ENCODE peak calls at places on chromosome 1, in five cellular contexts. One of them, this sample, is unnamed. For H3K27me3, the result is how much of the 10 kb centered on the place peaks cover.

GRCh38 chr1:94165843-94166242 is 44.9 kb upstream of the ABCA4 start:
- DNase-seq in body of pancreas: no peak
- DNase-seq in ascending aorta: no peak
- DNase-seq in left lung: no peak
- DNase-seq in uterus: no peak
- DNase-seq in this sample: no peak

GRCh38 chr1:214187152-214187900 is 93.6 kb upstream of the SMYD2 start:
- DNase-seq in body of pancreas: peak
- DNase-seq in ascending aorta: no peak
- DNase-seq in left lung: peak
- DNase-seq in uterus: no peak
- DNase-seq in this sample: no peak

GRCh38 chr1:228001738-228002535 is 4.9 kb upstream of the WNT3A start:
- DNase-seq in body of pancreas: no peak
- DNase-seq in ascending aorta: no peak
- DNase-seq in left lung: no peak
- DNase-seq in uterus: peak
- DNase-seq in this sample: no peak

GRCh38 chr1:39900662-39901485 is 843 bp downstream of the MYCL start:
- DNase-seq in body of pancreas: peak
- DNase-seq in ascending aorta: no peak
- DNase-seq in left lung: peak
- DNase-seq in uterus: no peak
- DNase-seq in this sample: no peak

GRCh38 chr1:231935856-231936255 is 309.3 kb downstream of the DISC1 start:
- DNase-seq in body of pancreas: no peak
- DNase-seq in ascending aorta: no peak
- DNase-seq in left lung: no peak
- DNase-seq in uterus: no peak
- DNase-seq in this sample: no peak

GRCh38 chr1:208261874-208262273 is 17.7 kb upstream of the PLXNA2 start:
- DNase-seq in body of pancreas: no peak
- DNase-seq in ascending aorta: no peak
- DNase-seq in left lung: no peak
- DNase-seq in uterus: no peak
- DNase-seq in this sample: no peak

GRCh38 chr1:230105245-230105753 is 38.3 kb downstream of the GALNT2 start:
- DNase-seq in body of pancreas: no peak
- DNase-seq in ascending aorta: no peak
- DNase-seq in left lung: no peak
- DNase-seq in uterus: no peak
- DNase-seq in this sample: no peak

GRCh38 chr1:168134132-168135041 is 2.3 kb downstream of the GPR161 start:
- DNase-seq in body of pancreas: no peak
- DNase-seq in ascending aorta: no peak
- DNase-seq in left lung: no peak
- DNase-seq in uterus: no peak
- DNase-seq in this sample: no peak

GRCh38 chr1:11057477-11057876 is 2.3 kb downstream of the SRM start:
- DNase-seq in body of pancreas: no peak
- DNase-seq in ascending aorta: no peak
- DNase-seq in left lung: no peak
- DNase-seq in uterus: no peak
- DNase-seq in this sample: no peak

GRCh38 chr1:55803429-55803828 is 588.3 kb upstream of the USP24 start:
- DNase-seq in body of pancreas: no peak
- DNase-seq in ascending aorta: no peak
- DNase-seq in left lung: no peak
- DNase-seq in uterus: no peak
- DNase-seq in this sample: no peak

GRCh38 chr1:230632273-230632873 is 9.9 kb upstream of the COG2 start:
- DNase-seq in body of pancreas: peak
- DNase-seq in ascending aorta: no peak
- DNase-seq in left lung: no peak
- DNase-seq in uterus: no peak
- DNase-seq in this sample: no peak

GRCh38 chr1:195019385-195019784 is 1588.9 kb downstream of the KCNT2 start:
- DNase-seq in body of pancreas: no peak
- DNase-seq in ascending aorta: no peak
- DNase-seq in left lung: no peak
- DNase-seq in uterus: no peak
- DNase-seq in this sample: no peak

GRCh38 chr1:84000954-84001495 is 2.1 kb upstream of the TTLL7 start:
- DNase-seq in body of pancreas: no peak
- DNase-seq in ascending aorta: no peak
- DNase-seq in left lung: no peak
- DNase-seq in uterus: no peak
- DNase-seq in this sample: no peak

GRCh38 chr1:207810606-207811295 is 58.9 kb downstream of the CD46 start:
- DNase-seq in body of pancreas: no peak
- DNase-seq in ascending aorta: no peak
- DNase-seq in left lung: no peak
- DNase-seq in uterus: no peak
- DNase-seq in this sample: no peak

GRCh38 chr1:21537932-21538630 is 28.9 kb downstream of the ALPL start:
- DNase-seq in body of pancreas: peak
- DNase-seq in ascending aorta: no peak
- DNase-seq in left lung: peak
- DNase-seq in uterus: peak
- DNase-seq in this sample: no peak

GRCh38 chr1:8424539-8425116 is 106.7 kb downstream of the SLC45A1 start:
- DNase-seq in body of pancreas: peak
- DNase-seq in ascending aorta: peak
- DNase-seq in left lung: no peak
- DNase-seq in uterus: peak
- DNase-seq in this sample: no peak

GRCh38 chr1:10338047-10338446 is 60.8 kb upstream of the PGD start:
- DNase-seq in body of pancreas: peak
- DNase-seq in ascending aorta: no peak
- DNase-seq in left lung: no peak
- DNase-seq in uterus: peak
- DNase-seq in this sample: no peak

GRCh38 chr1:36321119-36321951 is 2.1 kb downstream of the EVA1B start:
- DNase-seq in body of pancreas: peak
- DNase-seq in ascending aorta: no peak
- DNase-seq in left lung: peak
- DNase-seq in uterus: peak
- DNase-seq in this sample: no peak

GRCh38 chr1:100643430-100644196 is 75.9 kb upstream of the VCAM1 start:
- DNase-seq in body of pancreas: peak
- DNase-seq in ascending aorta: no peak
- DNase-seq in left lung: no peak
- DNase-seq in uterus: no peak
- DNase-seq in this sample: no peak

GRCh38 chr1:77039739-77040138 is 172.5 kb downstream of the ST6GALNAC5 start:
- DNase-seq in body of pancreas: peak
- DNase-seq in ascending aorta: no peak
- DNase-seq in left lung: no peak
- DNase-seq in uterus: peak
- DNase-seq in this sample: no peak

GRCh38 chr1:165645654-165646366 is 14.8 kb downstream of the MGST3 start:
- DNase-seq in body of pancreas: peak
- DNase-seq in ascending aorta: no peak
- DNase-seq in left lung: no peak
- DNase-seq in uterus: no peak
- DNase-seq in this sample: no peak

GRCh38 chr1:234093741-234094140 is 189.3 kb downstream of the SLC35F3 start:
- DNase-seq in body of pancreas: peak
- DNase-seq in ascending aorta: no peak
- DNase-seq in left lung: peak
- DNase-seq in uterus: no peak
- DNase-seq in this sample: no peak

GRCh38 chr1:234091065-234091401 is 186.6 kb downstream of the SLC35F3 start:
- DNase-seq in body of pancreas: no peak
- DNase-seq in ascending aorta: no peak
- DNase-seq in left lung: no peak
- DNase-seq in uterus: no peak
- DNase-seq in this sample: no peak

GRCh38 chr1:234090212-234091064 is 186.0 kb downstream of the SLC35F3 start:
- DNase-seq in body of pancreas: no peak
- DNase-seq in ascending aorta: no peak
- DNase-seq in left lung: no peak
- DNase-seq in uterus: no peak
- DNase-seq in this sample: no peak

GRCh38 chr1:234093107-234093506 is 188.6 kb downstream of the SLC35F3 start:
- DNase-seq in body of pancreas: no peak
- DNase-seq in ascending aorta: no peak
- DNase-seq in left lung: no peak
- DNase-seq in uterus: no peak
- DNase-seq in this sample: no peak

DNA sequence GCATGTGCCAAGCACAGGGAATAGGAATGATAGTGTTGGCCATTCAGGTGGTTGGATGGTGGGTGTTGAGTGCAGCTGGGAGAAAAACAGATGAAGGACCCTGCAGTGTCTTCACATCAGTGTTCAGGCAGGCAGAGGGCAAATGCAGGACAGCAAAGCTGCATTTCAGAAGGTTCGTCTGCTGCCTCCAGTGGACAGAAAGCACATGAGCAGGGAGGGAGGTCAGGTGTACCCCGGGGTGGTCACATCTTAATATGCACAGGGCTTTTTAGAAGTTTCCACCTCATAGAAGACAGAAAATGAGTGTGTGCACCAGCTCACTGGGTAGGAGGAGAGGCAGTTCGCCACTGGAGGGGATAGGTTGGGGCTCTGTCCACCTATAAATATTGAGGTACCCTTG is 184.9 kb downstream of the SLC35F3 start:
- DNase-seq in body of pancreas: no peak
- DNase-seq in ascending aorta: no peak
- DNase-seq in left lung: no peak
- DNase-seq in uterus: no peak
- DNase-seq in this sample: no peak
- TF ChIP-seq CTCF in body of pancreas: no peak
- TF ChIP-seq CTCF in ascending aorta: no peak
- TF ChIP-seq CTCF in left lung: no peak
- TF ChIP-seq CTCF in uterus: no peak
- TF ChIP-seq CTCF in this sample: no peak

GRCh38 chr1:51119331-51119730 is 17.3 kb downstream of the C1orf185 start:
- DNase-seq in body of pancreas: peak
- DNase-seq in ascending aorta: no peak
- DNase-seq in left lung: no peak
- DNase-seq in uterus: no peak
- DNase-seq in this sample: no peak
- H3K27me3 ChIP-seq in body of pancreas: under half
- H3K27me3 ChIP-seq in ascending aorta: under half
- H3K27me3 ChIP-seq in left lung: under half
- H3K27me3 ChIP-seq in uterus: under half
- H3K27me3 ChIP-seq in this sample: under half

GRCh38 chr1:43232071-43232470 is 37.7 kb upstream of the TMEM125 start:
- DNase-seq in body of pancreas: no peak
- DNase-seq in ascending aorta: no peak
- DNase-seq in left lung: no peak
- DNase-seq in uterus: no peak
- DNase-seq in this sample: no peak
- H3K27ac ChIP-seq in body of pancreas: no peak
- H3K27ac ChIP-seq in ascending aorta: peak
- H3K27ac ChIP-seq in left lung: peak
- H3K27ac ChIP-seq in uterus: no peak
- H3K27ac ChIP-seq in this sample: peak

GRCh38 chr1:12630946-12631540 is 12.8 kb upstream of the AADACL4 start:
- DNase-seq in body of pancreas: no peak
- DNase-seq in ascending aorta: no peak
- DNase-seq in left lung: no peak
- DNase-seq in uterus: no peak
- DNase-seq in this sample: no peak
- TF ChIP-seq CTCF in body of pancreas: no peak
- TF ChIP-seq CTCF in ascending aorta: no peak
- TF ChIP-seq CTCF in left lung: no peak
- TF ChIP-seq CTCF in uterus: no peak
- TF ChIP-seq CTCF in this sample: no peak

GRCh38 chr1:42206164-42206563 is 41.6 kb upstream of the GUCA2A start:
- DNase-seq in body of pancreas: no peak
- DNase-seq in ascending aorta: no peak
- DNase-seq in left lung: no peak
- DNase-seq in uterus: no peak
- DNase-seq in this sample: no peak

GRCh38 chr1:42198251-42198650 is 33.7 kb upstream of the GUCA2A start:
- DNase-seq in body of pancreas: no peak
- DNase-seq in ascending aorta: no peak
- DNase-seq in left lung: no peak
- DNase-seq in uterus: no peak
- DNase-seq in this sample: no peak

DNA sequence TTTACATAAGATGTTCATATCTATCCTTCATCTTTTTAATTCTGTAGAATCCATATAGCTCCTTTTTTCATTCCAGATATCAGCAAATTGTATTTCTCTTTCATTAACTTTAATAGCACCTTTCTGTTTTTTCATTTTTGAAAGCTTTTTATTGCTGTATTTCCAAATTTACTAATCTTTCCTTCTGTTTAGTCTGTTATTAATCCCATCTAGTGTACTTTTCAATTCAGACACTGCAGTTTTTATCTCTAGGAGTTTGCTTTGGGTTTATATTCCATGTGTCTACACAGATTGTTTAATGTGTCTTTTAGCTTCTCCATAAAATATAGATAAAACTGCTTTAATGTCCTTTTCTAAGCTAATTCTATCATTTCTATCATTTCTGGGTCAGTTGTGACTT is 37.4 kb upstream of the GUCA2A start:
- DNase-seq in body of pancreas: no peak
- DNase-seq in ascending aorta: no peak
- DNase-seq in left lung: no peak
- DNase-seq in uterus: no peak
- DNase-seq in this sample: no peak
- H3K27me3 ChIP-seq in body of pancreas: under half
- H3K27me3 ChIP-seq in ascending aorta: under half
- H3K27me3 ChIP-seq in left lung: under half
- H3K27me3 ChIP-seq in uterus: under half
- H3K27me3 ChIP-seq in this sample: under half

DNA sequence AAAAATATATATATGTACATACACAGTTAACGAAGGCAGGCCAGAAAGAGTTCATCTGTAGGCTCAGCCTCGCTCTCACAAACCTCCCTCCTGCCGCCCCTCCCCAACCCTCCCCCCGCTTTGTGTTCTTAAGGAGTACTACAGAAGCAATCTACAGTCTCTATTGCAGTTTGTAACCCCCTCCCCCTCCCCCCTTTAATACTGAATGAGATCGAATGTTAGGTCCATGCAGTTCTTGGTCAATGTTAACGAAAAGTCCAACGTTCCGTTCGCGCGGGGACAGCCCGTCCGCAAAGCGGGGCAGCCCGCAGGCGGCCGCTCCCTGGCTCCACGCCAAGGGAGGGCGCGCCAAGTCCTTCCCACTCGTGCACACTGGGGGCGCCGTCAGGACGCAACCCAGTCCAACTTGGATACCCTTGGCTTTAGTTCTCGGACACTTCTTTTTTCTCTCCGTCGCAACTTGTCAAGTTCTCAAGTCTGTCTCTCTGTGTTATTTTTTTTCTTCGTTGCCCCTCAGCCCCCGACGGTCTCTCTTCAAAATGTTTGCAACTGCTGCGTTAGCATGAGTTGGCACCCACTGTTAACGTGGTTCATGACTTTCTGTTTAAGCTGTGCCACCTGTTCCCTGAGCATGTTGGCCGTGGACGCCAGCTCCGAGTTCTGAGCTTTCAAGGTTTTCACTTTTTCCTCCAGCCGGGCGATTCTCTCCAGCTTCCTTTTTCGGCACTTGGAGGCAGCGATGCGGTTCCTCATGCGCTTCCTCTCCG is 2.1 kb downstream of the JUN start:
- DNase-seq in body of pancreas: peak
- DNase-seq in ascending aorta: peak
- DNase-seq in left lung: peak
- DNase-seq in uterus: peak
- DNase-seq in this sample: no peak
- H3K27ac ChIP-seq in body of pancreas: peak
- H3K27ac ChIP-seq in ascending aorta: peak
- H3K27ac ChIP-seq in left lung: peak
- H3K27ac ChIP-seq in uterus: peak
- H3K27ac ChIP-seq in this sample: peak

This sample was measured in vagina.